ENCODE peak calls at places on chromosomes 7 and 10, in five cellular contexts. S is CD8-positive, alpha-beta memory T cell; V is CD4-positive, alpha-beta memory T cell; E is adrenal gland; U is OCI-LY7. K is an unnamed sample.

GRCh38 chr7:98352621-98353020 is 48.3 kb downstream of the BAIAP2L1 start:
- DNase-seq in S (no peak), V (no peak), E (no peak), U (no peak), K (no peak)

GRCh38 chr10:124128811-124129145 is 35.4 kb upstream of the CHST15 start:
- DNase-seq in S (no peak), V (no peak), E (no peak), U (no peak), K (no peak)

GRCh38 chr7:79692015-79692414 is 238.5 kb upstream of the MAGI2 start:
- DNase-seq in S (no peak), V (no peak), E (no peak), U (no peak), K (no peak)

GRCh38 chr7:134729895-134730294 is 49.5 kb upstream of the CALD1 start:
- DNase-seq in S (no peak), V (no peak), E (no peak), U (no peak), K (no peak)

GRCh38 chr10:133357293-133358151 is at the start of gene FUOM:
- DNase-seq in S (peak; percentile 84), V (peak; percentile 78), E (peak; percentile 41), U (peak; percentile 84), K (peak; percentile 66)

GRCh38 chr10:29949411-29950011 is 109.9 kb downstream of the JCAD start:
- DNase-seq in S (no peak), V (no peak), E (no peak), U (no peak), K (no peak)

GRCh38 chr10:63753807-63754206 is 232.6 kb downstream of the REEP3 start:
- DNase-seq in S (no peak), V (no peak), E (no peak), U (no peak), K (no peak)

GRCh38 chr10:109928393-109928792 is 5.1 kb upstream of the XPNPEP1 start:
- DNase-seq in S (no peak), V (no peak), E (no peak), U (no peak), K (no peak)

GRCh38 chr10:22258471-22258870 is 40.7 kb upstream of the EBLN1 start:
- DNase-seq in S (no peak), V (no peak), E (no peak), U (no peak), K (no peak)

GRCh38 chr7:91357379-91357778 is 93.1 kb downstream of the FZD1 start:
- DNase-seq in S (no peak), V (no peak), E (no peak), U (no peak), K (no peak)

GRCh38 chr10:70916241-70916640 is 27.9 kb upstream of the PCBD1 start:
- DNase-seq in S (no peak), V (no peak), E (no peak), U (no peak), K (no peak)

GRCh38 chr10:88489107-88489506 is 94.0 kb downstream of the RNLS start:
- DNase-seq in S (no peak), V (no peak), E (no peak), U (no peak), K (no peak)

GRCh38 chr7:39967420-39968161 is 17.5 kb downstream of the CDK13 start:
- DNase-seq in S (no peak), V (no peak), E (no peak), U (no peak), K (no peak)

GRCh38 chr7:39971924-39972323 is 21.9 kb downstream of the CDK13 start:
- DNase-seq in S (no peak), V (no peak), E (no peak), U (peak; percentile 79), K (no peak)

DNA sequence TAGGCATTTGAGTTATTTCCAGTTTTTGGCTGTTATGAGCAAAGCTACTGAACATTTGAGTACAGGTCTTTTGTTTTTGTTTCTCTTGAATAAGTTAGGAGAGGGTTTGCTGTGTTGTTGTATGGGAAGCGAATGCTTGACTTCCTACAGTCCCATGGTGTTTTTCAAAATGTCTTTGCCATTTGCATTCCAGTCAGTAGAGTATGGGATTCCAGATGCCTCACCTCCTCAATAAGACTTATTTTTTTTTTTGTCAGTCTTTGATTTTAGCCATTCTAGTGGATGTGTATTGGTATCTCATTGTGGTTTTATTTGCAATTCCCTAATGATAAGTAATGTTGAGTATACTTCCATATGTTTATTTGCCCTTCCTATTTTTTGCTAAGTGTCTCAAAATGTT is 19.4 kb downstream of the CDK13 start:
- DNase-seq in S (no peak), V (no peak), E (no peak), U (no peak), K (no peak)
- H3K4me1 ChIP-seq in S (peaks cover 38% of the 10 kb centered on the region), V (peaks cover 71% of the 10 kb centered on the region), E (peaks cover 5% of the 10 kb centered on the region), U (peaks cover 71% of the 10 kb centered on the region), K (peaks cover 15% of the 10 kb centered on the region)

GRCh38 chr7:7236041-7236440 is 53.7 kb downstream of the C1GALT1 start:
- DNase-seq in S (no peak), V (no peak), E (no peak), U (no peak), K (no peak)
- H3K4me1 ChIP-seq in S (no peaks in the 10 kb centered on the region), V (no peaks in the 10 kb centered on the region), E (no peaks in the 10 kb centered on the region), U (no peaks in the 10 kb centered on the region), K (no peaks in the 10 kb centered on the region)

DNA sequence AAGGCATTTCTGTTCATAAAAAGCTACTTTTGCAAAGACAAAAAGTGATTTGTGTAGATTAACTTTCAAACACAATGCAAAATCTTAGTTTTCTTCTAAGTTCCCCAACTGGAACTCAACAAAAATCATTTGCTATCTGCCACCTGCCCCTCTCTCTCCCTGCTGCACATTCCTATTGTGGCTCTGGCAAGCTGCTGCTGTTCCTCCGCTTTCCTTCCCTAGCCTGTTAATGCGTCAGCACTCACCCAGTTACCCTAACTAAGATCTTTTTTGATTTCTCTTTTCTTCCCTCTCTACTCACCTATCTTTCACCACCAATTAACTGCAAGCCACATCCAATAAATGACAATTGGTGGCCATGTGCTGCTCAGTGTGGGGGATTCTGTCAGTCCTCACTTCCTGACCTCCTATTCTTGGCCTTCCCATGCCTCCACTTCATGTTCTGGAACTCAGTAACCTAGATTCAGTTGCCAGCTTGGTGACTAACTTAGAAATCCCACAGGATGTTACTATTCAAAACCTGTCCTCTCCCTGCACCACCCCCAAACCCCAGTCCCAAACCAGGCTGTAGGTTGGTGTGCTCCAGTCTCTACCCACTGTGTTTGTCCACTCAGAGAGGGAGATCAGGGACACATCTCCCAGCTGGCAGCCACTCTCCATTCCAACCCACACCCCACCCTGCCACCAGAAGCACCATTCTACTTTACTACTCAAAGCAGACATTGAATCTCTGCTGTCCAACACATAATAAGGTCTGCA is 140.2 kb upstream of the CTTNBP2 start:
- DNase-seq in S (no peak), V (no peak), E (no peak), U (no peak), K (no peak)
- H3K4me1 ChIP-seq in S (no peaks in the 10 kb centered on the region), V (no peaks in the 10 kb centered on the region), E (no peaks in the 10 kb centered on the region), U (no peaks in the 10 kb centered on the region), K (no peaks in the 10 kb centered on the region)

DNA sequence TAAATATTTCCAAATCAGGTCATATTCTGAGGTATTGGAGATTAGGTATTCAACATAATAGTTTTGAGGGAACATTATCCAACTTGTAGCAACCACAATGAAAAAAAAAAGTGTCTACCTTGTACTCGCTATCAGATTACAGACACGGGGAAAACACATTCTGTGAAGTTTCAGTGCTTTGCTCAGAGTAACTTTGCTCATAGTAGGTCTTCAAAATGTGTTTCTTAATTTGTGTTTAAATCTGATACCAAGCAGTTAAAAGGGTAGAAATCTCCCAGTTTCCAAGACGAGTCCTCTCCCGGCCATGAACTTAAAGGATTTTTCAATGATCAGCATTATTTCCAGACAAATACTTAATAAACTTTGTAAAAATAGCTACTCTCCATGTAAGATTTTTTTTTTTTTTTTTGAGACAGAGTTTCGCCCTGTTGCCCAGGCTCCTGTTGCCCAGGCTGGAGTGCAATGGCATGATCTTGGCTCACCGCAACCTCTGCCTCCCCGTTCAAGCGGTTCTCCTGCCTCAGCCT is 39.2 kb downstream of the DDIT4 start:
- DNase-seq in S (no peak), V (no peak), E (no peak), U (no peak), K (no peak)
- H3K4me1 ChIP-seq in S (peaks cover 64% of the 10 kb centered on the region), V (peaks cover 71% of the 10 kb centered on the region), E (peaks cover 50% of the 10 kb centered on the region), U (peaks cover 32% of the 10 kb centered on the region), K (peaks cover 44% of the 10 kb centered on the region)

DNA sequence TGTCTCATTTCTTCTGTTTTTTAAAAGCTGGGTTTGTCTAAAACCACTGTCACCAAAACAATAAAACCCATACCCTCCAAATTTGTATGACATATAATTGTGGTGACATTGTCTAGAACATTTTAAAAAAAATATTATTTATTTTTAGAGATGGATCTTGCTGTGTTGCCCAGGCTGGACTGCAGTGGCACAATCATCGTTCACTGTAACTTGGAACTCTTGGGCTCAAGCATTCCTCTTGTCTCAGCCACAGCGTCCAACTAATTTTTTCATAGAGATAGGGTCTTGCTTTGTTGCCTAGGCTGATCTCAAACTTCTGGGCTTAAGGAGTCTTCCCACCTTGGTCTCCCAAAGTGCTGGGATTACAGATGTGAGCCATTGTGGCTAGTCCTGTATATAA is 116.5 kb downstream of the CCNY start:
- DNase-seq in S (no peak), V (no peak), E (no peak), U (no peak), K (no peak)
- H3K4me1 ChIP-seq in S (peaks cover 74% of the 10 kb centered on the region), V (peaks cover 88% of the 10 kb centered on the region), E (peaks cover 53% of the 10 kb centered on the region), U (peaks cover 24% of the 10 kb centered on the region), K (peaks cover 44% of the 10 kb centered on the region)